ENCODE peak calls at places on chromosomes 6 and 20, in six cellular contexts. H is neural progenitor cell, W is HFF-Myc, U is WERI-Rb-1, Z is ascending aorta, C is AG04450. K is an unnamed sample.

GRCh38 chr20:59042151-59042795 is at the start of gene PRELID3B:
- DNase-seq in W (no peak), Z (no peak), C (no peak), U (peak), H (peak), K (no peak)

GRCh38 chr20:3543901-3544507 is 73.2 kb downstream of the ATRN start:
- DNase-seq in U (no peak), Z (no peak), H (no peak), W (no peak), C (peak), K (peak)

GRCh38 chr20:15220778-15221565 is 883.6 kb upstream of the FLRT3 start:
- DNase-seq in W (no peak), H (peak), Z (no peak), U (no peak), C (no peak), K (no peak)

GRCh38 chr20:31767805-31768204 is 28.7 kb downstream of the TPX2 start:
- DNase-seq in H (no peak), W (no peak), C (no peak), U (no peak), Z (no peak), K (no peak)

GRCh38 chr6:26044140-26045045 is 42.8 kb upstream of the HFE start:
- DNase-seq in Z (no peak), C (no peak), U (no peak), W (no peak), H (no peak), K (no peak)

GRCh38 chr20:38165089-38165965 is at the start of gene TGM2:
- DNase-seq in W (no peak), U (peak), C (no peak), H (peak), Z (peak), K (no peak)

GRCh38 chr20:380763-381580 is 412 bp downstream of the TRIB3 start:
- DNase-seq in U (peak), H (peak), W (no peak), Z (peak), C (no peak), K (no peak)

GRCh38 chr6:89400912-89401399 is 11.1 kb downstream of the RRAGD start:
- DNase-seq in H (no peak), U (no peak), C (no peak), W (no peak), Z (no peak), K (no peak)

GRCh38 chr20:58453391-58453790 is 61.8 kb downstream of the APCDD1L start:
- DNase-seq in Z (no peak), W (no peak), H (no peak), U (no peak), C (no peak), K (no peak)

GRCh38 chr6:87029711-87030314 is 65.1 kb downstream of the CGA start:
- DNase-seq in W (peak), H (peak), U (no peak), Z (no peak), C (peak), K (peak)

GRCh38 chr6:56595490-56596122 is 47.1 kb downstream of the DST start:
- DNase-seq in Z (peak), H (peak), U (peak), W (no peak), C (no peak), K (peak)

GRCh38 chr6:1610497-1611321 is 994 bp downstream of the FOXC1 start:
- DNase-seq in H (peak), W (no peak), U (peak), C (no peak), Z (peak), K (no peak)

GRCh38 chr6:18260448-18261106 is 3.8 kb downstream of the DEK start:
- DNase-seq in H (no peak), C (no peak), Z (peak), U (no peak), W (no peak), K (no peak)
- H3K4me3 ChIP-seq in H (peak), C (peak), Z (no peak), U (peak), W (peak), K (peak)

GRCh38 chr20:52060794-52061714 is 130.5 kb downstream of the ZFP64 start:
- DNase-seq in H (peak), U (peak), C (no peak), W (no peak), Z (no peak), K (no peak)
- TF ChIP-seq CTCF in H (peak), U (peak), C (peak), W (peak), Z (no peak), K (peak)

GRCh38 chr6:100460650-100461204 is 4.0 kb downstream of the SIM1 start:
- DNase-seq in H (peak), C (no peak), Z (no peak), W (no peak), U (no peak), K (no peak)
- H3K4me3 ChIP-seq in H (no peak), C (no peak), Z (no peak), W (peak), U (peak), K (no peak)

GRCh38 chr6:73606428-73606827 is 47.4 kb downstream of the SLC17A5 start:
- DNase-seq in U (no peak), Z (no peak), C (no peak), H (no peak), W (no peak), K (no peak)
- TF ChIP-seq CTCF in U (no peak), Z (no peak), C (no peak), H (no peak), W (no peak), K (no peak)

GRCh38 chr6:142155895-142156757 is 9.1 kb downstream of the VTA1 start:
- DNase-seq in H (peak), Z (no peak), C (no peak), U (no peak), W (no peak), K (no peak)
- H3K4me3 ChIP-seq in H (no peak), Z (no peak), C (no peak), U (no peak), W (no peak), K (no peak)

DNA sequence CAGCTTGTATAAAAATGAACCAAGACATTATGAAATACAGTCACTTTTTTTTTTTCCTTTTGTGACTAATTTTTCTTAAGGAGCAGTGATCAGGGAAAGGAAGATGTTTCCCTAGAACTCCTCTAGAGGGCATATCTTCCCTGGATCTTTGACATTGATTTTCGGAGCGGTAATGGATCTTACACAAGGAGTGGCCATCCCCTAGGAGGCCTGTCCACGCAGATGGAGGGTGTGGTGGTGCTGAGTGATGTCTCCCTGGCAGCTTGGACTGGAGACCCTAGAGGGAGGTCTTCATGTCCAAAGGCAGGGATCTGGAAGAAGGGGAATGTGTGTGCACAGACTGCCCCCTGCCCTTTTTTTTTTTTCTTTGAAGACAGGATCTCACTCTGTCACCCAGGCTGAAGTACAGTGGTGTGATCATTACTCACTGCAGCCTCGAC is 7.0 kb upstream of the KIFC1 start:
- DNase-seq in C (peak), U (peak), H (peak), W (no peak), Z (no peak), K (peak)
- TF ChIP-seq CTCF in C (peak), U (peak), H (peak), W (peak), Z (no peak), K (peak)

GRCh38 chr20:1824177-1824576 is 71.0 kb upstream of the SIRPA start:
- DNase-seq in U (no peak), W (no peak), H (no peak), C (no peak), Z (no peak), K (no peak)

GRCh38 chr20:1825492-1825891 is 69.7 kb upstream of the SIRPA start:
- DNase-seq in C (no peak), W (no peak), H (no peak), U (no peak), Z (no peak), K (no peak)

GRCh38 chr20:1823421-1823892 is 71.8 kb upstream of the SIRPA start:
- DNase-seq in W (no peak), U (no peak), C (no peak), Z (no peak), H (no peak), K (no peak)

GRCh38 chr20:1826046-1826445 is 69.2 kb upstream of the SIRPA start:
- DNase-seq in W (no peak), H (no peak), C (no peak), Z (no peak), U (no peak), K (no peak)

DNA sequence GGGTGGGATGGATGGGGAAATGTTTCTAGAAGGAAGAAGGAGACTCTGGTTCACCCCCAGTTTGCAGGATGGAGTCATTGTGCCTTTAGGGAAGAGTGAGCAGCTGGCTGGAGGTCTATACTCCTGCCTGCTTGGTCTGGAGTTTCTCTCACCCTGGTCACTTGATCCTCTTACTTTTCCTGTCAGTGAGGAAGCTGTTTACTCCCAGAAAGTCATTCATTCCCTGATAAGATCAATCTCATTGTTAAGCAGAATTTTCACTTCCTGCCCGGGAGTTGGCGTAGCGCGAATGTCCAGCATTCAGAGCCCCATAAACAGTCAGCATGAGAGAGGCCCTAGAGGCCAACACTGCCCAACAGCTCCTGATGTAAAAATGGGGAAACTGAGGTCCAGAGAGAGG is 70.4 kb upstream of the SIRPA start:
- DNase-seq in H (no peak), U (no peak), C (no peak), Z (no peak), W (no peak), K (no peak)
- H3K4me3 ChIP-seq in H (no peak), U (no peak), C (no peak), Z (no peak), W (no peak), K (no peak)

K was measured in astrocyte of the cerebellum.